ENCODE peak calls at places on chromosomes 7 and 10, in five cellular contexts. H is HFFc6, T is ELF-1, Y is GM20000, E is iPS DF 19.7. J is an unnamed sample.

GRCh38 chr7:44972562-44972961 is 6.3 kb downstream of the MYO1G start:
- DNase-seq in T (no peak), E (no peak), H (no peak), Y (no peak), J (no peak)

GRCh38 chr7:117808273-117808868 is 64.9 kb downstream of the CTTNBP2 start:
- DNase-seq in T (no peak), E (no peak), H (no peak), Y (no peak), J (no peak)

GRCh38 chr7:6228865-6229264 is 43.6 kb downstream of the CYTH3 start:
- DNase-seq in H (no peak), Y (peak), E (no peak), T (no peak), J (peak)

GRCh38 chr10:43824934-43825333 is 176.3 kb upstream of the ZNF32 start:
- DNase-seq in E (no peak), Y (no peak), H (no peak), T (no peak), J (no peak)

GRCh38 chr7:7772385-7772784 is 54.0 kb upstream of the RPA3 start:
- DNase-seq in Y (no peak), E (no peak), H (no peak), T (no peak), J (peak)

GRCh38 chr7:24756545-24756988 is 697 bp downstream of the GSDME start:
- DNase-seq in H (peak), Y (peak), T (peak), E (no peak), J (peak)

GRCh38 chr7:70497793-70498192 is 634.2 kb upstream of the GALNT17 start:
- DNase-seq in E (no peak), T (no peak), Y (no peak), H (no peak), J (no peak)

GRCh38 chr7:138756591-138757222 is 41.1 kb upstream of the TMEM213 start:
- DNase-seq in E (no peak), Y (no peak), H (no peak), T (no peak), J (no peak)